ENCODE peak calls at places on chromosomes 7 and 10, in four cellular contexts. Y, O, I and U are unnamed samples.
A peak's percentile ranks its signal among the peaks of the same experiment; 100 is the strongest.

GRCh38 chr7:70052691-70053090 is 454.4 kb downstream of the AUTS2 start:
- DNase-seq in Y (no peak), O (no peak), I (no peak), U (no peak)

GRCh38 chr7:22589641-22590141 is 89.7 kb upstream of the STEAP1B start:
- DNase-seq in Y (no peak), O (no peak), I (no peak), U (no peak)

GRCh38 chr10:71598673-71599072 is 120.9 kb downstream of the C10orf105 start:
- DNase-seq in Y (no peak), O (no peak), I (no peak), U (no peak)

GRCh38 chr10:58275908-58276307 is 6.9 kb downstream of the CISD1 start:
- DNase-seq in Y (no peak), O (no peak), I (no peak), U (no peak)

GRCh38 chr10:8221481-8221880 is 167.0 kb downstream of the GATA3 start:
- DNase-seq in Y (no peak), O (no peak), I (no peak), U (no peak)

GRCh38 chr7:12630615-12630884 is 56.9 kb upstream of the ARL4A start:
- DNase-seq in Y (no peak), O (no peak), I (no peak), U (no peak)

GRCh38 chr7:132377043-132377442 is 199.2 kb downstream of the PLXNA4 start:
- DNase-seq in Y (no peak), O (no peak), I (no peak), U (no peak)

GRCh38 chr7:77569514-77570232 is 32.6 kb downstream of the PTPN12 start:
- DNase-seq in Y (no peak), O (no peak), I (no peak), U (no peak)

GRCh38 chr10:101036726-101037125 is 5.7 kb downstream of the SFXN3 start:
- DNase-seq in Y (no peak), O (no peak), I (no peak), U (no peak)

DNA sequence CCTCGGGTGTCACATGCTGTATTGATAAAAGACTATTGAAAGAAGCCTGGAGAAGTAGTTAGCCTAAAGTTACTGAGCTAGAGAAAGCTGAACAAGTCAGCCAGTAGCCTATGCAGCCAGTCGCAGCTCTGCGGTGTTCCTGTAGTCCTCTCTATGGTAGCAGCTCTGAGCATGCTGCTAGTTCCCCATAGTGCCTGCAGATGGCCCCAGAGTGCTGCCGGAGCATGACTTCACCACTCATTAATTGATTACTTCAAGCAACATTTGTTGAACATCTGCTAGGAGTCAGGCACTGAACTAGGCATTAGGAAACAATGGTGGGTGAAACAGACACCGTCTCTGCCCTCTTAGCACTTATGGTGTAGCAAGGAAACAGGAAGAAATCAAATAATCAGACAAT is 422.7 kb downstream of the SORCS3 start:
- DNase-seq in Y (no peak), O (peak; percentile 7), I (peak; percentile 5), U (peak; percentile 72)
- TF ChIP-seq ESRRA in Y (no peak), O (no peak), I (no peak), U (no peak)

GRCh38 chr10:97879241-97879640 is 29.6 kb downstream of the GOLGA7B start:
- DNase-seq in Y (no peak), O (no peak), I (no peak), U (no peak)

GRCh38 chr10:97886264-97886663 is 36.6 kb downstream of the GOLGA7B start:
- DNase-seq in Y (no peak), O (no peak), I (no peak), U (no peak)

GRCh38 chr10:97880109-97880508 is 30.5 kb downstream of the GOLGA7B start:
- DNase-seq in Y (no peak), O (no peak), I (no peak), U (no peak)

GRCh38 chr10:97883092-97883485 is 33.4 kb downstream of the GOLGA7B start:
- DNase-seq in Y (no peak), O (no peak), I (no peak), U (no peak)

DNA sequence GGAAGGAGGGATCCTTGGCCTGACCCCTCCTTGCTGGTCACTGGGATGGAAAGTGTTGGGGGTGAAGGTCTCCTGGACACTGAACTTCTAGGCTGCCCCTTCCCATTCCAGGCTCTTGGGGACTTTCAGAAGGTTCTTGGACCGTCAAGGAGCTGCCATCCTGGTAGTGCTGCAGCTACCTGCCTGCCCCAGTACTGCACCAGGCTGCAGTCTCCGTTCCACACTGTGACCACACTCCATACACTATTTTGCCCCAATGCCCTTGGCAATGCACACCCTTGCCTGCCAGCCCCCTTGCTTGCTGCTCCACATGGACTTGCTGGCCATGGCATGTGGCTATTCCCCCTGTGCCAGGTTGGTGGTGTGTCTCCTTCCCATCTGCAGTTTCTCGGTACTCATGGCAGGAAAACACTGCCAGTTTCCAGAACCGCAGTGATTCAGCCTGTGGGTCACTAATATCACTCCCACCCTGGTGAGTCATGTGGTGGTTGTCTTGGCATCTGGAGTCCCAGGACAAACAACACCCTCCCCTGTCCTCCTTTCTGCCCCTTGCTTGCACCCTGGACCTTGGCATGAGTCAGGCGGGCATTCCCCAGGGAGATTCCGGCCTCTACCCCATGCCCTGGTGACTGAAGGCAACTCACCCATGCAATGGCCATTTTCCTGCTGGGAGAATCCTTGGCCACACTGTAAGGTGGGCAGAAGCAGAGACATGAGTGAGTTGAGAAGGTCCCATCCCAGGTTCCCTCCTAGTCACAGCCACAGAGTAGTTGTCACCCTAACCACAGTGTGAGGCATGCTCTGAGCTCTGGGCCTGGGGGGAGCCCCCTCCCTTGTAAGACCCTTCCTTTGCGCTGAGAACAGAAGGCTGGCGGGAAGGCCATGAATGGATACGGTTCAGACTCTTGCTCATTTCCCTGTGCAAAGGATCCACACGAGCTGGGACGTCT is 32.8 kb downstream of the GOLGA7B start:
- DNase-seq in Y (no peak), O (no peak), I (no peak), U (no peak)
- TF ChIP-seq ETV6 in Y (no peak), O (no peak), I (no peak), U (no peak)

DNA sequence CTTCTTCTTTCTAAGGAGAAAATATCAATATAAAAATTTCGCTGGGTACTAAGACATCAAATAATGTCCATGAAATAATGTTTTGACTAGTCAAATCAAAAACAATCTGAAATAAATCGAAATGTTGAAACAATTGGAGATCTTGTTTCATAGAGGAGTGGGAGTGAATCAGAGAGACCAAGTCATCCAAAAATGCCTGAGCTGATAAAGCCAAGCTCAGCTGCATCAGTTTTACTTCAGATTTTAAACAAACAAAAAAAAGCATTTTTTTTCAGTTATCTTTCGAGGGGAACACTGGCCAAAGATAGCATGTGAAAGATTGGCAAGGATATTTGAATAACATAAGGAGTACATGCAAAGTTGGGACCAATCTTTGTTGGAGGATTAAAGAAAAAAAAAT is 47.3 kb downstream of the RHOBTB1 start:
- DNase-seq in Y (no peak), O (no peak), I (no peak), U (no peak)
- TF ChIP-seq ESRRA in Y (no peak), O (no peak), I (no peak), U (no peak)

DNA sequence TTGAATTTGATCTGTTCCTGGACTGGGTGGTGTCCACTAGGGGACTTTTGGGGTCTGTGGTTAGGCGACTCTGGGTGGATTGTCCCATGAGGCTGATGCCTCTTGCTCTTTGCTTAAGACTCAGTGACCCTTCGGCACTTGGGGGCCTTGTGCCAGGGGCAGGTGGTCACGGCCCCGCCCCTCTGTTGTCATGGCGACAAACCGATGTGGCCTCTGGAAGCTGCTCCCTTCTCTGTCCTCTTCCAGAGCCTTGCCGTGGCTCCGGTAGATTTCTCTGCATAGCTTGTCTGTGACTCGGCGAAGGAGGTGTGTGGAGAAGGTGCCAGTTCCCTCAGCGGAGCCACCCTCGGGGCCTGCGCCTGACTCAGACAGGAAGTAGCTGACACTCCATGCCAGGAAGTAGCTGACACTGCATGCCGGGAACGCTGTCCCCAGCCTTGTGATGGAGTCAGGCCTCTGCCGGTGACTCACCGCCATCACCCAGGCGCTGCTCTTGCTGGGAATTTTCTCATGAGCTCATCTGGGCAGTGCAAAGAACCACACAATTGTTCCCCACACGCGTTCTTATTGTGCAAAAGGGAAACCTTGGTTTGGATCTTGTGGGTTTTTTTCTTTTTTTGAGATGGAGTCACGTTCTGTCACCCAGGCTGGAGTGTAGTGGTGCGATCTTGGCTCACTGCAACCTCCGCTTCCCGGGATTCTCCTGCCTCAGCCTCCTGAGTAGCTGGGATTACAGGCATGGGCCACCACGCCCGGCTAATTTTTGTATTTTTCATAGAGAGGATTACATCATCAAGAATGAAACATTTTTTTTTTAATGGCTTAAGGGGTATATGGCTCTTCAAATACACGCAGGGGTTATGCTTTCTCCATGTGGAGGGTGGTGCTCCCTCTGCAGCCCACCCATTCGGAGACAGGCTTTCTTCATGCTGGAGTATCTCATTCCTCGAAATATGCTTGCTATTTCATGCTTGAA is 72.6 kb downstream of the PFKFB3 start:
- DNase-seq in Y (peak; percentile 49), O (peak; percentile 42), I (peak; percentile 53), U (peak; percentile 43)
- TF ChIP-seq ETV6 in Y (peak; percentile 93), O (no peak), I (no peak), U (no peak)

GRCh38 chr10:13483951-13484350 is 44.9 kb downstream of the BEND7 start:
- DNase-seq in Y (no peak), O (no peak), I (no peak), U (no peak)
- TF ChIP-seq ESRRA in Y (no peak), O (no peak), I (no peak), U (no peak)

GRCh38 chr10:62336404-62336803 is 37.8 kb upstream of the ZNF365 start:
- DNase-seq in Y (no peak), O (no peak), I (no peak), U (no peak)

GRCh38 chr10:62335326-62335725 is 38.8 kb upstream of the ZNF365 start:
- DNase-seq in Y (no peak), O (no peak), I (no peak), U (no peak)

GRCh38 chr10:62332406-62332805 is 41.8 kb upstream of the ZNF365 start:
- DNase-seq in Y (no peak), O (no peak), I (no peak), U (no peak)

GRCh38 chr10:62333988-62334682 is 40.0 kb upstream of the ZNF365 start:
- DNase-seq in Y (no peak), O (no peak), I (no peak), U (no peak)

GRCh38 chr10:62333135-62333889 is 40.9 kb upstream of the ZNF365 start:
- DNase-seq in Y (no peak), O (no peak), I (no peak), U (no peak)
- TF ChIP-seq ETV6 in Y (no peak), O (no peak), I (no peak), U (no peak)

DNA sequence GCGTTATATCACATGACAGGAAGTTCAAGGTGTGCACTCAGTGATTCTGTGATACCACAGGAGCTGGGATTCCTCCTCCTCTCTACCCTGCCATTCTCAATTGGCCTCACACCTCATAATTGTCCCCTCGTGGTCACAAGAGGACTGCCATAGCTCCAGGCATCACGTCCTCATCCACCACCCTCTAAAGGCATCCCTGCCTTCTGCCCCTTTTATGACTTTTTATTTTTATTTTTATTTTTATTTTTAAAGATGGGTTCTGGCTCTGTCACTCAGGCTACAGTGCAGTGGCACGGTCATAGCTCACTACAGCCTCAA is 47.0 kb downstream of the PDGFA start:
- DNase-seq in Y (no peak), O (no peak), I (no peak), U (no peak)
- TF ChIP-seq ESRRA in Y (no peak), O (no peak), I (no peak), U (no peak)